ENCODE peak calls at places on chromosomes 3 and 15, in six cellular contexts. One of them, this sample, is unnamed. For H3K4me1, the result is how much of the 10 kb centered on the place peaks cover.

GRCh38 chr3:136984837-136985236 is 27.1 kb downstream of the IL20RB start:
- DNase-seq in HepG2: no peak
- DNase-seq in H1: no peak
- DNase-seq in GM12878: no peak
- DNase-seq in SK-N-SH: no peak
- DNase-seq in K562: no peak
- DNase-seq in this sample: no peak

GRCh38 chr3:194640829-194641228 is 7.6 kb upstream of the TMEM44 start:
- DNase-seq in K562: peak
- DNase-seq in GM12878: no peak
- DNase-seq in HepG2: peak
- DNase-seq in SK-N-SH: no peak
- DNase-seq in H1: no peak
- DNase-seq in this sample: no peak

GRCh38 chr3:128342701-128343180 is 123.9 kb downstream of the DNAJB8 start:
- DNase-seq in H1: no peak
- DNase-seq in HepG2: no peak
- DNase-seq in K562: no peak
- DNase-seq in GM12878: no peak
- DNase-seq in SK-N-SH: no peak
- DNase-seq in this sample: no peak

GRCh38 chr15:101256756-101257155 is 4.9 kb upstream of the CHSY1 start:
- DNase-seq in K562: no peak
- DNase-seq in GM12878: no peak
- DNase-seq in SK-N-SH: no peak
- DNase-seq in H1: no peak
- DNase-seq in HepG2: no peak
- DNase-seq in this sample: no peak

GRCh38 chr15:73375755-73376305 is 7.1 kb upstream of the HCN4 start:
- DNase-seq in K562: no peak
- DNase-seq in SK-N-SH: peak
- DNase-seq in H1: no peak
- DNase-seq in GM12878: no peak
- DNase-seq in HepG2: no peak
- DNase-seq in this sample: no peak

GRCh38 chr3:98564282-98565005 is 29.0 kb downstream of the CPOX start:
- DNase-seq in SK-N-SH: no peak
- DNase-seq in HepG2: no peak
- DNase-seq in K562: no peak
- DNase-seq in H1: no peak
- DNase-seq in GM12878: no peak
- DNase-seq in this sample: no peak

GRCh38 chr3:37816271-37816670 is 45.4 kb upstream of the CTDSPL start:
- DNase-seq in SK-N-SH: no peak
- DNase-seq in K562: no peak
- DNase-seq in H1: no peak
- DNase-seq in GM12878: no peak
- DNase-seq in HepG2: no peak
- DNase-seq in this sample: no peak

GRCh38 chr3:194447161-194447560 is 39.6 kb downstream of the ATP13A3 start:
- DNase-seq in GM12878: no peak
- DNase-seq in K562: peak
- DNase-seq in H1: no peak
- DNase-seq in SK-N-SH: no peak
- DNase-seq in HepG2: peak
- DNase-seq in this sample: no peak

GRCh38 chr3:72265250-72265649 is 480.3 kb upstream of the PROK2 start:
- DNase-seq in H1: no peak
- DNase-seq in SK-N-SH: no peak
- DNase-seq in K562: peak
- DNase-seq in HepG2: no peak
- DNase-seq in GM12878: no peak
- DNase-seq in this sample: no peak

GRCh38 chr15:77627581-77627980 is 5.1 kb downstream of the LINGO1 start:
- DNase-seq in K562: no peak
- DNase-seq in H1: no peak
- DNase-seq in GM12878: no peak
- DNase-seq in SK-N-SH: no peak
- DNase-seq in HepG2: no peak
- DNase-seq in this sample: no peak

GRCh38 chr3:5136619-5137429 is 14.7 kb downstream of the ARL8B start:
- DNase-seq in K562: no peak
- DNase-seq in H1: no peak
- DNase-seq in HepG2: peak
- DNase-seq in GM12878: no peak
- DNase-seq in SK-N-SH: peak
- DNase-seq in this sample: no peak

GRCh38 chr3:197882580-197882979 is 67.4 kb upstream of the RPL35A start:
- DNase-seq in GM12878: no peak
- DNase-seq in SK-N-SH: no peak
- DNase-seq in K562: no peak
- DNase-seq in H1: no peak
- DNase-seq in HepG2: no peak
- DNase-seq in this sample: no peak

GRCh38 chr3:149576071-149576564 is 81.7 kb downstream of the WWTR1 start:
- DNase-seq in GM12878: no peak
- DNase-seq in H1: no peak
- DNase-seq in HepG2: peak
- DNase-seq in K562: peak
- DNase-seq in SK-N-SH: no peak
- DNase-seq in this sample: peak

GRCh38 chr3:28989646-28990089 is 291.2 kb upstream of the RBMS3 start:
- DNase-seq in HepG2: no peak
- DNase-seq in K562: no peak
- DNase-seq in H1: no peak
- DNase-seq in GM12878: peak
- DNase-seq in SK-N-SH: no peak
- DNase-seq in this sample: no peak

GRCh38 chr15:90955911-90956310 is 1.2 kb downstream of the RCCD1 start:
- DNase-seq in K562: no peak
- DNase-seq in GM12878: no peak
- DNase-seq in H1: no peak
- DNase-seq in HepG2: peak
- DNase-seq in SK-N-SH: no peak
- DNase-seq in this sample: no peak

GRCh38 chr15:72766780-72767179 is 16.8 kb downstream of the ADPGK start:
- DNase-seq in HepG2: no peak
- DNase-seq in GM12878: no peak
- DNase-seq in SK-N-SH: no peak
- DNase-seq in K562: no peak
- DNase-seq in H1: no peak
- DNase-seq in this sample: no peak

GRCh38 chr3:150747909-150748568 is 14.9 kb downstream of the SIAH2 start:
- DNase-seq in K562: no peak
- DNase-seq in HepG2: no peak
- DNase-seq in H1: no peak
- DNase-seq in SK-N-SH: peak
- DNase-seq in GM12878: no peak
- DNase-seq in this sample: no peak

DNA sequence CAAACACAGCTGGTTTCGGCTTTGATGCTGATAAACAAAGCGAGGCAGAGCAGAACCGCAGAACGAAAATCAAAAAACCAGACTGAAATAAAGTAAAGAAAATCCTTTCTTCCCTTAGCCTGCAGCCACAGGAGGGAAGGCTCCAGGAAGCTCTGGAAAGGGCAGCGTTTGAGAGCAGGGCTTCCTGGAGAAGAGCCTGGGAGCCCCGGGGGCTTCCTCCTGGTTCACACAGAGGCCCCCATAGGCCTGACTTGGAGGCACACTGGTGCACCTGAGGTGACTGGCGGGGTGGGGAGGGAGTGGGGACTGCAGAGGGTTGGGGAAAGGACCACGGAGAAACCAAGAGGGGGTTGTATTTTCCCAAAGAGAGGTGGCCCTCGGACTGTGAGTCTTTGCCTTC is 98.8 kb upstream of the WNT5A start:
- DNase-seq in K562: no peak
- DNase-seq in HepG2: no peak
- DNase-seq in H1: no peak
- DNase-seq in GM12878: no peak
- DNase-seq in SK-N-SH: no peak
- DNase-seq in this sample: no peak
- H3K4me3 ChIP-seq in K562: no peak
- H3K4me3 ChIP-seq in HepG2: no peak
- H3K4me3 ChIP-seq in H1: no peak
- H3K4me3 ChIP-seq in GM12878: no peak
- H3K4me3 ChIP-seq in SK-N-SH: no peak
- H3K4me3 ChIP-seq in this sample: no peak

GRCh38 chr3:58068126-58068809 is 60.0 kb downstream of the FLNB start:
- DNase-seq in SK-N-SH: no peak
- DNase-seq in HepG2: peak
- DNase-seq in H1: no peak
- DNase-seq in K562: peak
- DNase-seq in GM12878: no peak
- DNase-seq in this sample: no peak

GRCh38 chr3:58064923-58065638 is 56.9 kb downstream of the FLNB start:
- DNase-seq in H1: no peak
- DNase-seq in GM12878: no peak
- DNase-seq in HepG2: no peak
- DNase-seq in K562: no peak
- DNase-seq in SK-N-SH: no peak
- DNase-seq in this sample: no peak

GRCh38 chr3:58066842-58067241 is 58.6 kb downstream of the FLNB start:
- DNase-seq in GM12878: no peak
- DNase-seq in K562: no peak
- DNase-seq in H1: no peak
- DNase-seq in HepG2: peak
- DNase-seq in SK-N-SH: no peak
- DNase-seq in this sample: no peak

GRCh38 chr3:58063424-58063823 is 55.2 kb downstream of the FLNB start:
- DNase-seq in K562: no peak
- DNase-seq in GM12878: no peak
- DNase-seq in SK-N-SH: no peak
- DNase-seq in HepG2: no peak
- DNase-seq in H1: no peak
- DNase-seq in this sample: no peak

DNA sequence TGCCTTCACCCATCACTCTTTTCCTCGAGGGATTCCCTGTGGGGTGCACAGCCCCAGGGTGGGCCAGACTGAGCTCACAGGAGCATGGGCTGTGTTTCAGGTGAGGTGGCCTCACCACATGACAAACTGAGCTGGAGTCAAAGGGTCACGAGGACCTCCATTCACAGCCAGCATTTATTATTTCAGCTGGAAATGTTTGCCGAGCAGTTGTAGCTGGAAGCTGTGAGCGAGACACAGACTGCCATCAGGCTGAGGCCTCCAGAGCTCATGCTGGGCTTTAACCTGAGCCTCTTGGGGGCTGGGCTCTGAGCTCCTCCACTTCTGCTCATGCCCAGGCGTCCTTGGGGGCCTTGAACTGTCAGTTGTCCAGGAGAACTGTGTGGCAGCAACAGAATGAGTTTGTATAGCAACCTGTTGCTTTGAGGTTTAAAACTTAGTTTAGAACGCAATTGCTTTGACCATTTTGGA is 57.5 kb downstream of the FLNB start:
- DNase-seq in GM12878: no peak
- DNase-seq in SK-N-SH: no peak
- DNase-seq in HepG2: peak
- DNase-seq in K562: no peak
- DNase-seq in H1: no peak
- DNase-seq in this sample: no peak
- H3K4me1 ChIP-seq in GM12878: under half
- H3K4me1 ChIP-seq in SK-N-SH: under half
- H3K4me1 ChIP-seq in HepG2: half or more
- H3K4me1 ChIP-seq in K562: under half
- H3K4me1 ChIP-seq in H1: under half
- H3K4me1 ChIP-seq in this sample: half or more

GRCh38 chr3:13660042-13660874 is 111.3 kb downstream of the FBLN2 start:
- DNase-seq in HepG2: no peak
- DNase-seq in SK-N-SH: no peak
- DNase-seq in H1: no peak
- DNase-seq in GM12878: no peak
- DNase-seq in K562: no peak
- DNase-seq in this sample: no peak

GRCh38 chr3:13656584-13657301 is 107.8 kb downstream of the FBLN2 start:
- DNase-seq in HepG2: no peak
- DNase-seq in H1: no peak
- DNase-seq in SK-N-SH: no peak
- DNase-seq in GM12878: no peak
- DNase-seq in K562: no peak
- DNase-seq in this sample: no peak

GRCh38 chr3:13659221-13659969 is 110.5 kb downstream of the FBLN2 start:
- DNase-seq in GM12878: no peak
- DNase-seq in HepG2: no peak
- DNase-seq in K562: no peak
- DNase-seq in H1: no peak
- DNase-seq in SK-N-SH: no peak
- DNase-seq in this sample: no peak

GRCh38 chr3:13658681-13659080 is 109.8 kb downstream of the FBLN2 start:
- DNase-seq in SK-N-SH: no peak
- DNase-seq in H1: no peak
- DNase-seq in K562: no peak
- DNase-seq in GM12878: no peak
- DNase-seq in HepG2: no peak
- DNase-seq in this sample: no peak

GRCh38 chr3:13657660-13658435 is 108.9 kb downstream of the FBLN2 start:
- DNase-seq in SK-N-SH: peak
- DNase-seq in K562: peak
- DNase-seq in HepG2: no peak
- DNase-seq in H1: no peak
- DNase-seq in GM12878: no peak
- DNase-seq in this sample: no peak
- TF ChIP-seq SIN3A in SK-N-SH: no peak
- TF ChIP-seq SIN3A in K562: no peak
- TF ChIP-seq SIN3A in HepG2: no peak
- TF ChIP-seq SIN3A in H1: no peak
- TF ChIP-seq SIN3A in GM12878: no peak
- TF ChIP-seq SIN3A in this sample: no peak

GRCh38 chr15:84961114-84961452 is 20.6 kb upstream of the PDE8A start:
- DNase-seq in HepG2: no peak
- DNase-seq in GM12878: no peak
- DNase-seq in K562: peak
- DNase-seq in SK-N-SH: no peak
- DNase-seq in H1: no peak
- DNase-seq in this sample: no peak
- H3K4me3 ChIP-seq in HepG2: no peak
- H3K4me3 ChIP-seq in GM12878: no peak
- H3K4me3 ChIP-seq in K562: no peak
- H3K4me3 ChIP-seq in SK-N-SH: no peak
- H3K4me3 ChIP-seq in H1: no peak
- H3K4me3 ChIP-seq in this sample: no peak

GRCh38 chr15:41942886-41943285 is 29.5 kb downstream of the EHD4 start:
- DNase-seq in K562: no peak
- DNase-seq in H1: no peak
- DNase-seq in GM12878: no peak
- DNase-seq in HepG2: no peak
- DNase-seq in SK-N-SH: no peak
- DNase-seq in this sample: no peak
- H3K4me1 ChIP-seq in K562: under half
- H3K4me1 ChIP-seq in H1: under half
- H3K4me1 ChIP-seq in GM12878: under half
- H3K4me1 ChIP-seq in HepG2: under half
- H3K4me1 ChIP-seq in SK-N-SH: under half
- H3K4me1 ChIP-seq in this sample: half or more

GRCh38 chr15:39936187-39936586 is 2.3 kb downstream of the EIF2AK4 start:
- DNase-seq in HepG2: no peak
- DNase-seq in H1: no peak
- DNase-seq in SK-N-SH: no peak
- DNase-seq in GM12878: no peak
- DNase-seq in K562: no peak
- DNase-seq in this sample: no peak
- TF ChIP-seq SIN3A in HepG2: no peak
- TF ChIP-seq SIN3A in H1: no peak
- TF ChIP-seq SIN3A in SK-N-SH: no peak
- TF ChIP-seq SIN3A in GM12878: no peak
- TF ChIP-seq SIN3A in K562: no peak
- TF ChIP-seq SIN3A in this sample: no peak